ENCODE peak calls at places on chromosomes 13 and 19, in four cellular contexts. J is fibroblast of mammary gland, O is globus pallidus, D is DMS79 treated with DMSO at 0.1 percent for 48 hours. R is an unnamed sample.

GRCh38 chr19:2186071-2186846 is 22.5 kb downstream of the DOT1L start:
- DNase-seq in J (peak; percentile 97), O (no peak), D (no peak), R (no peak)

GRCh38 chr19:18675779-18676178 is 7.7 kb upstream of the CRTC1 start:
- DNase-seq in D (no peak), O (no peak), J (peak; percentile 26), R (no peak)

GRCh38 chr19:23415561-23416191 is 20.4 kb upstream of the ZNF91 start:
- DNase-seq in J (no peak), O (no peak), D (peak; percentile 92), R (no peak)

GRCh38 chr13:112967666-112968379 is 1.2 kb upstream of the MCF2L start:
- DNase-seq in O (no peak), J (no peak), D (no peak), R (no peak)

GRCh38 chr19:49340069-49340864 is 5.1 kb downstream of the CD37 start:
- DNase-seq in J (no peak), O (no peak), D (no peak), R (peak; percentile 82)

GRCh38 chr13:51270606-51271005 is 48.4 kb downstream of the FAM124A start:
- DNase-seq in J (no peak), D (no peak), O (peak; percentile 60), R (no peak)

GRCh38 chr19:3665681-3666544 is 34.4 kb downstream of the PIP5K1C start:
- DNase-seq in D (peak; percentile 5), O (no peak), J (no peak), R (peak; percentile 6)

GRCh38 chr19:42246143-42246868 is 3.9 kb upstream of the GSK3A start:
- DNase-seq in O (peak; percentile 84), D (no peak), J (peak; percentile 85), R (no peak)

GRCh38 chr13:99373436-99373835 is 66.2 kb upstream of the GPR183 start:
- DNase-seq in D (no peak), O (no peak), J (no peak), R (no peak)

GRCh38 chr19:30086916-30087315 is 144.9 kb downstream of the URI1 start:
- DNase-seq in D (no peak), O (no peak), J (no peak), R (no peak)

GRCh38 chr13:40148103-40148502 is 492.6 kb downstream of the COG6 start:
- DNase-seq in D (no peak), J (no peak), O (no peak), R (no peak)